ENCODE peak calls at places on chromosomes 6 and 20, in five cellular contexts. C is HCT116, G is stomach, A is brain microvascular endothelial cell, E is GM12865. K is an unnamed sample.

GRCh38 chr6:146785001-146785585 is 186.3 kb downstream of the ADGB start:
- DNase-seq in E (peak), G (no peak), A (peak), C (peak), K (no peak)

GRCh38 chr6:17418281-17419188 is 25.1 kb downstream of the CAP2 start:
- DNase-seq in G (no peak), C (no peak), A (peak), E (no peak), K (no peak)

GRCh38 chr20:38210741-38211140 is 45.7 kb upstream of the TGM2 start:
- DNase-seq in C (no peak), E (no peak), A (no peak), G (no peak), K (no peak)

GRCh38 chr6:55304747-55305146 is 22.5 kb upstream of the GFRAL start:
- DNase-seq in C (no peak), E (no peak), G (no peak), A (no peak), K (no peak)

GRCh38 chr6:17470953-17471335 is 77.5 kb downstream of the CAP2 start:
- DNase-seq in G (no peak), A (no peak), E (no peak), C (no peak), K (no peak)

GRCh38 chr6:2507016-2507415 is 243.7 kb downstream of the MYLK4 start:
- DNase-seq in A (no peak), C (no peak), E (no peak), G (no peak), K (no peak)

GRCh38 chr6:108655840-108656650 is 95.3 kb downstream of the FOXO3 start:
- DNase-seq in E (no peak), C (no peak), G (no peak), A (peak), K (no peak)

GRCh38 chr6:12011276-12012112 is 618 bp upstream of the HIVEP1 start:
- DNase-seq in E (peak), A (peak), C (peak), G (peak), K (peak)

GRCh38 chr6:7003041-7003440 is 104.7 kb upstream of the RREB1 start:
- DNase-seq in A (no peak), E (no peak), G (no peak), C (no peak), K (no peak)

GRCh38 chr6:16723833-16724232 is 37.4 kb downstream of the ATXN1 start:
- DNase-seq in E (no peak), A (peak), C (peak), G (no peak), K (peak)

GRCh38 chr6:15441215-15441868 is 195.5 kb downstream of the JARID2 start:
- DNase-seq in G (no peak), C (peak), E (peak), A (peak), K (no peak)

DNA sequence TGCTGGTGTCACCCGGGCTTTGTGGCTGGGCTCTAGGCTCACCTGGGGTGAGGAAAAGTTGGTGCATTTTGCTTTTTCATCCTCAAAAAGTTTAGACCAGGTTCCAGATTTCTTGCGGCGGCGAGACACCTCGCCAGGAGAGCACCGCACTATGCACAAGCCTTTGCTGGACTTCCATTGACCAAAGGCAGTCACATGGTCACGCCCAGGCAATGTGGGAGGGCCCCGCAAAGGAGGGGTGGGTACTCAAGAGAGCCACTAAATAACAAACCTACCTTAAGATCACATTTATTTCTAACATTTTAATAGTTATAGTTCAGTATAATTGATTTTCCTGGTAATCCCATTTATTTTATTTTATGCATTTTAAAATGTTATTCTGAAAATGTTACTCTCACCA is 3.0 kb upstream of the KIF16B start:
- DNase-seq in C (no peak), A (no peak), G (no peak), E (no peak), K (no peak)
- H3K4me3 ChIP-seq in C (no peak), A (no peak), G (no peak), E (no peak), K (no peak)

GRCh38 chr6:32942555-32942954 is 1.7 kb upstream of the HLA-DMB start:
- DNase-seq in E (peak), C (no peak), A (no peak), G (no peak), K (no peak)
- H3K4me3 ChIP-seq in E (no peak), C (no peak), A (no peak), G (no peak), K (no peak)

GRCh38 chr6:3733321-3733925 is 18.1 kb downstream of the PXDC1 start:
- DNase-seq in A (no peak), G (no peak), E (no peak), C (no peak), K (no peak)

GRCh38 chr6:3737149-3737830 is 14.2 kb downstream of the PXDC1 start:
- DNase-seq in E (no peak), C (no peak), A (no peak), G (no peak), K (no peak)

GRCh38 chr6:3734023-3734422 is 17.5 kb downstream of the PXDC1 start:
- DNase-seq in G (no peak), A (no peak), E (no peak), C (no peak), K (no peak)

GRCh38 chr6:3732345-3733141 is 19.0 kb downstream of the PXDC1 start:
- DNase-seq in C (no peak), G (peak), A (peak), E (peak), K (no peak)

GRCh38 chr6:3735029-3735605 is 16.4 kb downstream of the PXDC1 start:
- DNase-seq in E (no peak), C (no peak), A (no peak), G (no peak), K (no peak)
- H3K4me3 ChIP-seq in E (no peak), C (no peak), A (no peak), G (no peak), K (no peak)

GRCh38 chr6:106102034-106102433 is 15.9 kb downstream of the PRDM1 start:
- DNase-seq in A (no peak), E (peak), C (no peak), G (no peak), K (no peak)
- H3K4me3 ChIP-seq in A (no peak), E (peak), C (no peak), G (peak), K (no peak)

GRCh38 chr6:75207211-75207984 is 1.5 kb upstream of the COL12A1 start:
- DNase-seq in C (no peak), G (no peak), E (no peak), A (no peak), K (no peak)

GRCh38 chr6:75209432-75209723 is 3.5 kb upstream of the COL12A1 start:
- DNase-seq in C (no peak), A (no peak), E (no peak), G (no peak), K (no peak)

GRCh38 chr6:75210885-75211739 is 5.3 kb upstream of the COL12A1 start:
- DNase-seq in C (no peak), E (peak), G (peak), A (peak), K (no peak)

GRCh38 chr6:75206338-75207210 is 721 bp upstream of the COL12A1 start:
- DNase-seq in G (no peak), A (peak), E (no peak), C (no peak), K (no peak)

GRCh38 chr6:75208564-75209431 is 2.9 kb upstream of the COL12A1 start:
- DNase-seq in A (peak), E (peak), C (peak), G (peak), K (no peak)
- H3K4me3 ChIP-seq in A (peak), E (no peak), C (no peak), G (peak), K (no peak)

DNA sequence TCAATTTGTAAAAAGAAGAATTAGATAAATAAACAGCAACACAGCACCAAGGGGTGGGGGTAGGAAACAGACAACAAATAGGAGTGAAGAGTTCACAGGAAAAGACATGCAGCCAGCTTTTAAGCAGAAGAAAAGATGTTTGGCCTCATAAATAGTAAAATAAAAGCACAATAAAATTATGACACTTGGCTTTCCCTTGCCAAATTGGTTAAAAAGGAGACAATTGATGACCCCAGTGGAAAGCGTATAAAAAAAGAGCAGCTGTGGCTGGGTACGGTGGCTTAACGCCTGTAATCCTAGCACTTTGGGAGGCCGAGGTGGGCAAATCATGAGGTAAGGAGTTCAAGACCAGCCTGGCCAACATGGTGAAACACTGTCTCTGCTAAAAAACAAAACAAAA is 29.1 kb downstream of the BCAS1 start:
- DNase-seq in C (no peak), A (no peak), E (no peak), G (no peak), K (no peak)
- H3K4me3 ChIP-seq in C (no peak), A (no peak), E (no peak), G (no peak), K (no peak)

GRCh38 chr20:3745686-3746173 is 13.2 kb downstream of the HSPA12B start:
- DNase-seq in E (no peak), C (no peak), G (no peak), A (no peak), K (no peak)

GRCh38 chr20:3743251-3743650 is 10.8 kb downstream of the HSPA12B start:
- DNase-seq in A (no peak), E (no peak), G (no peak), C (no peak), K (no peak)

GRCh38 chr20:3744037-3744436 is 11.6 kb downstream of the HSPA12B start:
- DNase-seq in E (no peak), G (no peak), A (no peak), C (no peak), K (no peak)

GRCh38 chr20:3747471-3747870 is 15.0 kb downstream of the HSPA12B start:
- DNase-seq in A (no peak), E (no peak), C (no peak), G (no peak), K (no peak)

GRCh38 chr20:3744806-3745685 is 12.6 kb downstream of the HSPA12B start:
- DNase-seq in A (peak), C (peak), E (peak), G (peak), K (no peak)
- H3K4me3 ChIP-seq in A (peak), C (peak), E (no peak), G (peak), K (no peak)